ENCODE peak calls at places on chromosome 11, in five cellular contexts. K is right atrium auricular region, D is cardiac fibroblast, F is left lung, W is neural crest cell. S is an unnamed sample.

GRCh38 chr11:4543561-4543960 is 1.4 kb upstream of the OR52M1 start:
- DNase-seq in K (no peak), D (no peak), F (no peak), W (no peak), S (no peak)

GRCh38 chr11:128610765-128611617 is 23.6 kb upstream of the ETS1 start:
- DNase-seq in K (no peak), D (no peak), F (no peak), W (no peak), S (peak; percentile 33)

GRCh38 chr11:120565436-120566155 is 54.0 kb downstream of the GRIK4 start:
- DNase-seq in K (no peak), D (no peak), F (no peak), W (no peak), S (no peak)

GRCh38 chr11:121487191-121487590 is 34.4 kb upstream of the SORL1-AS1 start:
- DNase-seq in K (no peak), D (no peak), F (no peak), W (no peak), S (no peak)

GRCh38 chr11:34798985-34799384 is 117.2 kb downstream of the APIP start:
- DNase-seq in K (no peak), D (no peak), F (no peak), W (no peak), S (no peak)

GRCh38 chr11:60310407-60310998 is 16.6 kb upstream of the MS4A6E start:
- DNase-seq in K (no peak), D (no peak), F (peak; percentile 61), W (no peak), S (no peak)

GRCh38 chr11:68950268-68950667 is 30.5 kb downstream of the MRGPRD start:
- DNase-seq in K (no peak), D (peak; percentile 22), F (no peak), W (peak; percentile 16), S (no peak)

GRCh38 chr11:84468255-84468654 is 1158.9 kb downstream of the DLG2 start:
- DNase-seq in K (no peak), D (peak; percentile 46), F (no peak), W (no peak), S (no peak)

GRCh38 chr11:130510407-130511006 is 62.1 kb downstream of the ADAMTS15 start:
- DNase-seq in K (no peak), D (peak; percentile 80), F (no peak), W (no peak), S (no peak)

GRCh38 chr11:110529043-110529442 is 99.3 kb downstream of the FDX1 start:
- DNase-seq in K (no peak), D (peak; percentile 30), F (no peak), W (no peak), S (no peak)
- TF ChIP-seq CTCF in K (no peak), D (peak; percentile 55), F (peak; percentile 31), W (peak; percentile 37), S (no peak)

GRCh38 chr11:44464741-44465140 is 100.7 kb upstream of the CD82 start:
- DNase-seq in K (no peak), D (no peak), F (no peak), W (no peak), S (no peak)
- TF ChIP-seq CTCF in K (no peak), D (no peak), F (no peak), W (peak; percentile 30), S (no peak)

GRCh38 chr11:1007279-1007678 is 29.2 kb downstream of the MUC6 start:
- DNase-seq in K (no peak), D (no peak), F (no peak), W (no peak), S (no peak)
- TF ChIP-seq CTCF in K (no peak), D (no peak), F (no peak), W (no peak), S (no peak)

DNA sequence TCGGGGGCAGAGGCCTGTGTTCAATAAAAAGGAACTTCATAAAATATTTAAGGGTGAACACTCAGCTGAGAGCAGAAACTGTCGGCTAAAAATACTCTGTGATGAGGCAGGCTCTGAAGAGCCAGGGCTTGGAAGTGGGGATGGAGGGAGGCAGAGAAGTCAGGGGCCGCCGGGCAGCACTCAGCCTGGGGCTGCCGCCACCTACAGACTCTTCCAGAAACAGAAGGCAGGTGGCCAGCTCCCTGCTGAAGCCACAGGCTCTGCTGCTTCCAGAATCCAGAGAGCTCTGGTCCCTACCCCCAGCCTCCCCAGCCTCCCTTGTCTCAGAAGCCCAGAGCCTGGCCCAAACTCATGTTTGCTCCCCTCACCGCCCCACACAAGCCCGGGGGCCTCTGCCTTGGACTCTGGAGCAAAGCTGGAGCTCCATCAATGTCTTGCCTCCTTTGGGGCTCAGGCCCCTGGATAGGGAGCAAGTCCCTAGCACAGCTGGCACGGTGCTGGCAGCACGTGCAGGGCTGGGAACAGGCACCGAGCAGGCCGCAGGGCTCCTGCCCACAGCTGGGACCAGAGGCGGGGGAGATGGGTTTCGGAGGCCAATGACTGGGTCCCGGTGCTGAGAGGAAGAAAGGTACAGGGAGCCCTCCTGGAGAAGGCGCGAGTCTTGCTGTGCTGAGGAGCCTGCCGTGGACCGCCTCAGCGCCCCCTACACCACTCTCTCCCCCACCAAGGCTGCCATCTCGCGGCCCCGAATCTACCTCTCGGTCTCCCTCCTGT is 8.2 kb downstream of the LRFN4 start:
- DNase-seq in K (no peak), D (no peak), F (no peak), W (no peak), S (no peak)
- TF ChIP-seq CTCF in K (no peak), D (no peak), F (no peak), W (no peak), S (no peak)

DNA sequence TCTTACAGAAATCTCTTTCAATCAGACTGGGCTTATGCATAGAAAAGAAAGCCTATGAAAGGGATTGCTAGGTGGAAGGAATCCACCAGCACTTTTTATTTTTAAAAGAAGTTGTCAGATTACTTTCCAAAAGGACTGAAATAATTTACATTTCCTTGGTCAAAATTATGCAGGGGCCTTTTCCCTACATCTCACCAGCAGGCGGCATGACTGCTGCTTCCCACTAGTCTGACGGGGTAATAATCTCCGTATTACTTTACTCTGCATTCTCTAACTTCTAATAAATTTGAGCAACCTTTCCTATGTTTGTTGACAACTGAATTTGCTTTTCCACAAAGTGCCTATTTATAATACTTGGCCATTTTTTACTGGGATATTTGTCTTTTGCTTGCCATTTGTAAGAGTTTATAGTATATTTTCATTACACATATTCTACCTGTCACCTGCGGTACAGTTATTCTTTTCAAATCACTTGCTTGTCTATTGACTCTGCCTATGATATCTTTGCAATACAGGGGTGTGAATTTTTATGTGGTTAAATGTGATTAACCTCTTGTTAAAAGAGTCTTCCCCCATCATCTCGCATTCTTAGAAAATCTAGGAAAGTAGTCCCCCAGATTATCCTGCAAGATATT is 51.9 kb upstream of the USP47 start:
- DNase-seq in K (no peak), D (peak; percentile 36), F (no peak), W (peak; percentile 20), S (no peak)
- TF ChIP-seq CTCF in K (peak; percentile 61), D (peak; percentile 69), F (peak; percentile 30), W (peak; percentile 83), S (no peak)

GRCh38 chr11:83285771-83286528 is at the start of gene CCDC90B:
- DNase-seq in K (peak; percentile 97), D (peak; percentile 98), F (peak; percentile 97), W (peak; percentile 82), S (peak; percentile 90)
- TF ChIP-seq CTCF in K (peak; percentile 37), D (no peak), F (no peak), W (peak; percentile 57), S (no peak)

DNA sequence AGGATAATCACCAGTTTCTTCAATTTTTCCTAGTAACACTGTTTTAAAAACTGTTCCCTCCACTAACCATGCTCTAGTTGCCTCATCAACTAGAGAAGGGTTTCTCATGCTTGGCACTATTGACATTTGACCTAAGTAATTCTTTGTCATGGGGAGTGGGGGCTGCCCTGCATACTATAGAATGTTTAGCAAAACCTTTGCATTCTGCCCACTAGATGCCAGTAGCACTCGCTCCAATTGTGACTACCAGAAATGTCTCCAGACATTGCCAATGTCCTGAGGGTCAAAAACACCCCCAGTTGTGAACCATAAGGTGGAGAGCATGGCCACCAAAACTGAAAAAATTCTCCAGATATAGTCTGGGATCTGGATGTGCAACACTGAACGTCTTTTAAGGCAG is 27.6 kb upstream of the BMAL1 start:
- DNase-seq in K (no peak), D (peak; percentile 19), F (no peak), W (no peak), S (no peak)
- TF ChIP-seq CTCF in K (peak; percentile 18), D (peak; percentile 38), F (no peak), W (no peak), S (peak; percentile 27)